ENCODE peak calls at places on chromosome 21, in nine cellular contexts. F, A, Q, R, D, W, C, Z and N are unnamed samples.

GRCh38 chr21:37447288-37447936 is 80.8 kb downstream of the DYRK1A start:
- DNase-seq in W (no peak), C (no peak), D (no peak), Z (no peak), F (no peak), A (no peak), Q (no peak), R (no peak), N (no peak)

GRCh38 chr21:31335957-31336738 is 7.9 kb downstream of the TIAM1 start:
- DNase-seq in A (peak), D (no peak), C (peak), Z (no peak), R (no peak), Q (no peak), W (peak), F (no peak), N (no peak)

GRCh38 chr21:29258626-29259335 is 39.9 kb upstream of the BACH1 start:
- DNase-seq in D (no peak), F (no peak), Z (no peak), W (no peak), Q (no peak), A (peak), C (peak), R (no peak), N (no peak)

GRCh38 chr21:29481641-29482040 is 182.9 kb downstream of the BACH1 start:
- DNase-seq in Z (no peak), D (no peak), C (peak), F (no peak), W (no peak), Q (no peak), A (peak), R (no peak), N (no peak)

GRCh38 chr21:31248598-31248997 is 95.5 kb downstream of the TIAM1 start:
- DNase-seq in W (no peak), R (no peak), Q (no peak), F (no peak), D (no peak), A (no peak), C (peak), Z (no peak), N (no peak)

GRCh38 chr21:45528981-45529784 is 13.1 kb downstream of the SLC19A1 start:
- DNase-seq in R (peak), W (no peak), A (no peak), Q (peak), F (no peak), Z (no peak), C (no peak), D (no peak), N (no peak)

GRCh38 chr21:38039369-38039768 is 123.1 kb upstream of the KCNJ6 start:
- DNase-seq in F (no peak), Q (no peak), R (no peak), W (no peak), Z (no peak), D (no peak), C (no peak), A (no peak), N (no peak)

GRCh38 chr21:14985306-14985705 is 79.5 kb downstream of the NRIP1 start:
- DNase-seq in Q (no peak), F (no peak), C (no peak), Z (no peak), A (no peak), W (no peak), D (no peak), R (no peak), N (no peak)

GRCh38 chr21:32135401-32136363 is 143.2 kb downstream of the MIS18A start:
- DNase-seq in A (no peak), W (no peak), Z (no peak), D (no peak), Q (no peak), F (no peak), R (peak), C (no peak), N (no peak)

GRCh38 chr21:31176725-31177124 is 138.4 kb upstream of the KRTAP19-8 start:
- DNase-seq in R (no peak), C (no peak), W (no peak), F (no peak), A (no peak), Z (no peak), Q (no peak), D (no peak), N (no peak)

GRCh38 chr21:28884481-28884880 is 108.2 kb downstream of the LTN1 start:
- DNase-seq in C (peak), R (no peak), D (peak), Q (no peak), Z (no peak), F (no peak), A (peak), W (no peak), N (no peak)

GRCh38 chr21:45997495-45998275 is 16.1 kb downstream of the COL6A1 start:
- DNase-seq in D (no peak), Z (no peak), R (no peak), C (no peak), Q (no peak), F (no peak), A (no peak), W (no peak), N (no peak)

GRCh38 chr21:45308211-45309068 is 20.7 kb upstream of the POFUT2 start:
- DNase-seq in A (peak), D (no peak), C (peak), W (no peak), F (no peak), Z (no peak), Q (no peak), R (peak), N (no peak)

GRCh38 chr21:38311091-38311490 is 54.3 kb downstream of the KCNJ15 start:
- DNase-seq in A (no peak), W (no peak), F (no peak), Q (no peak), C (no peak), R (no peak), Z (no peak), D (no peak), N (peak)

DNA sequence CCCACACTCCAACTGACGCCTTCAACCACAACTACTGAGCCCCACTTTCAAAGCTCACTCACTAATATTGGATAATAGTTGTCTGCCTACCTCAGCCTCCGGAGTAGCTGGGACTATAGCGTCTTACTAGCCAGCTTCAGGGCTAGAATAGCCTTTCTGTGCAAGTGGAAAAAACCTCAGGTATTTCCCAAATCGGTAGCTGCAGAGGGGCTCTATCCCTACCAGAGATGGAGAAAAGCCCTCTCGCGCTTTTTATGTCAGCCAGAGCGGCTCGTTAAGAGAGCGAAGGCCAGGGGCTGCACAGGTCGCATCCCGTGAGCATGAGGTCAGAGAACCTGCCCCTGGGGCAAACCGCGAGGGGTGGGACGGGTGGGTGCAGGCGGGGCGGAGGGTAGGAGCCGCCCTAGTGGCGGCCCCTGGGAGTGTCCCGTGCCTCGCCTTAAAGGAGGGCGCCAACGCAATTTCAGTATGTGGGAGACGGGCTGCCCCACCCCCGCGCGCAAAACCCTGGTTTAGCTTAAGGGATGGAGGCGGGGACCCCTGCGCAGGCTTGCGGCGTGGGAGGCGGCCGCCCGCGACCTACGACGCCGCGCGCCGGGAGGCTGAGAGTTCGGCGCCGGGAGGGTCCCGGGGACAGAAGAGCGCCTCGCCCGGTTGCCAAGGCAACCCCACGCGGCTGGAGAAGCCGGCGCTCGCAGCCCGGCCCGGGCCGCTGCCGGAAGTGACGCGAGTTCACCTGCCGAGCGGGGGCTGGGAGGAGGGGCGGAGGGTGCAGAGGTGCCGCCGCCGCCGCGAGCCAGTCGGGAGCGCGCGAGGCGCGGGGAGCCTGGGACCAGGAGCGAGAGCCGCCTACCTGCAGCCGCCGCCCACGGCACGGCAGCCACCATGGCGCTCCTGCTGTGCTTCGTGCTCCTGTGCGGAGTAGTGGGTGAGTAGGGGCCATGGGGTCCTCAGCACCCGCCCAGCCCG is at the start of gene CXADR:
- DNase-seq in Z (peak), A (peak), D (peak), C (peak), W (no peak), F (peak), R (peak), Q (peak), N (peak)
- TF ChIP-seq CTCF in Z (peak), A (peak), D (peak), C (peak), W (peak), F (no peak), R (peak), Q (peak), N (peak)

GRCh38 chr21:35024475-35024874 is 24.6 kb downstream of the RUNX1 start:
- DNase-seq in D (no peak), W (no peak), C (no peak), Q (no peak), F (no peak), A (no peak), Z (no peak), R (no peak), N (no peak)

GRCh38 chr21:35026617-35027557 is 22.2 kb downstream of the RUNX1 start:
- DNase-seq in A (peak), C (peak), F (peak), W (peak), Z (peak), D (peak), R (peak), Q (peak), N (no peak)

GRCh38 chr21:35026153-35026499 is 23.0 kb downstream of the RUNX1 start:
- DNase-seq in D (no peak), R (no peak), A (peak), Z (no peak), W (no peak), Q (no peak), F (no peak), C (no peak), N (no peak)

GRCh38 chr21:35024071-35024420 is 25.1 kb downstream of the RUNX1 start:
- DNase-seq in W (no peak), R (no peak), Q (no peak), D (no peak), C (no peak), F (no peak), Z (no peak), A (no peak), N (no peak)

DNA sequence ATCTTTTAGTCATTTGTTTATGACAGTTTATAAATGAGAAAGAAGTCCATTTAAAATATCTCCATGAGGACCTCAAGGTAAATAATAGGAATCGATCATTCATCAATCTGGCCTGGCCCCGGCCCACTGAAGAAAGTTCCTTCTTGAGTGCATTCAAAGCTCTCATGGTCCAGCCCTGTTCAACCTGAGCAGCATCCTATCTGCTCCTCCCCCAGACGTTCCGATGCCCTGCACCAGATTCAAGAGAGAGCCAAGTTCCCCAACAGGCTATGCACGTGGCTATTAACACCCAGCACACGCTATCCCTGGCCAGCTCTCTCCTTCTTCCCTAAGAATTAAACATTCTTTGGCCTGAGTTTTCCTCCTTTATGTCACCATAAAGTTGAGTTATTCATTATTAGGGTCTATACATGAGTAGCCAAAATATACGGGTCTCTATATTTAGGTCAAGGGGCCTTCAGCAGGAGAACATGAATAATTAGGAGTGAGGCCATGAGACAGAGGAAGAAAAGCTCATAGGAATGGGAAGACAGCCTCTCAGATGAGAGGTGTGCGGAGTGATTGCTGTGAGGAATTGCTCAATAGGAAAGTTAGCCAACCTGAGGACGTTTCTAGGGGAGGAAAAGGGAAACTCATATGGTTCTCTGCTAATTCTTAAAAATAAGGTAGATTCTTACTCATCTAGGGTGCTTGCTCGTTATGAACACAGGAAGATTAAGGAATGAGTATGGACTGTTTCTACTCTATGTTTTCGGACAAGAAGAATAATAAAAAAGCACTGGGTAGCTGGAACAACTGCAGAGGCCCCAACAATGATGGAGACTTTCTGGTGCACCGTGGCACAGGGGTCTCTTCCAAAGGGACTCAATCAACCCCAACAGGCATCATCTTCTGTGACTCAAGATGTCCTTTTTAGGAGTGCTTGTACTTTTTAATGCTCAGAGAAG is 23.6 kb downstream of the RUNX1 start:
- DNase-seq in D (no peak), C (no peak), W (no peak), F (no peak), Q (no peak), A (peak), Z (peak), R (no peak), N (no peak)
- H3K27ac ChIP-seq in D (no peak), C (no peak), W (no peak), F (no peak), Q (no peak), A (no peak), Z (peak), R (no peak), N (no peak)

DNA sequence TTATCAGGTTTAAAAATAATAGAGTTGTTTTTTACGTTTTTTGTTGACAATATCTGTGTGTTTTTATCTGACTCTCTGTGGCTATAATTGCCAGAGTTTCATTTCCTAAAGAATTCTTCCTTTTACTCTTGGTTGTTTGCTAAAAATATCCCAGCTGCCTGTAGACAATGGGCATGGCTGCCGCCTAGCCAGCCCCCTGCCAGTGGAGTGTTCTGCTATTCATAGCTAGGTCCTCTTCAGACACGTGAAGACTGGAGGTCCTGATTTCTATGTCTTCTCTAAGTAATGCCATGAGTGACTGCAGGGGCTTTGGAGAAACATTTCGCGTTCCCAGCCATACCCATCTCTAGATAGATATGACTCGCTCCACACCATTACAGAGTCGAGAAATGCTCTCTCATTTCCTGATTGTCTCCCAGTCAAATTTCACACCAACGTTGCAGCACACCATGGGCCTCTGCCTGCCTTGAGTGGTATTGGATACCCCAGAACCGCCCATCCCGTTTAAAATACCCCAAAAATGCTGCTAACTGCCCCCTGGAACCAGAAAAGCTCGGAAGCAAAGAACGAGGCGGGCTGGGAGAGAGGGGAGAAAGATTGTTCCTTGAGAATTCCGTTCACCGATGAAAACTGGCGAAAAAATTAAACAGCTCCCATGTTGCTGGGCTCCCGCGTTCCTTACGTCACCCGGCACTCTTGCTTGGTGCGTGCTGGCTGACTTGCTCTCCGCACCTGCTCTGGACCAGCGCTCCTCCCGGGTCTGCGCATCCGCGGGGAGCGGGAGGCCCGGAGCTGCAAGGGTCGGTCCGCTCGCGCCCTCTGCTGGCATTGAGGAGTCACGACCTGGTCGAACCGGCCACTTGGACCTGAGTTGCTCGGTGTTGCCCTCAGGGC is 99.3 kb upstream of the BACE2 start:
- DNase-seq in R (peak), Z (peak), A (peak), W (peak), C (peak), F (peak), Q (peak), D (peak), N (peak)
- TF ChIP-seq CTCF in R (peak), Z (peak), A (peak), W (peak), C (peak), F (peak), Q (peak), D (peak), N (peak)

GRCh38 chr21:33433425-33434114 is 30.4 kb downstream of the IFNGR2 start:
- DNase-seq in Z (peak), R (no peak), F (no peak), D (no peak), A (no peak), Q (peak), C (no peak), W (no peak), N (no peak)
- H3K27ac ChIP-seq in Z (no peak), R (peak), F (no peak), D (no peak), A (no peak), Q (peak), C (no peak), W (peak), N (no peak)

GRCh38 chr21:41879190-41879998 is at the start of gene PRDM15:
- DNase-seq in D (peak), W (peak), Z (peak), Q (peak), A (peak), F (peak), R (peak), C (peak), N (peak)
- TF ChIP-seq CTCF in D (no peak), W (no peak), Z (no peak), Q (no peak), A (no peak), F (no peak), R (no peak), C (no peak), N (no peak)

GRCh38 chr21:41589131-41589530 is 81.2 kb upstream of the TMPRSS2 start:
- DNase-seq in C (no peak), Q (no peak), A (no peak), F (no peak), Z (no peak), R (no peak), W (no peak), D (peak), N (no peak)
- H3K27ac ChIP-seq in C (no peak), Q (no peak), A (no peak), F (no peak), Z (no peak), R (no peak), W (no peak), D (no peak), N (no peak)

DNA sequence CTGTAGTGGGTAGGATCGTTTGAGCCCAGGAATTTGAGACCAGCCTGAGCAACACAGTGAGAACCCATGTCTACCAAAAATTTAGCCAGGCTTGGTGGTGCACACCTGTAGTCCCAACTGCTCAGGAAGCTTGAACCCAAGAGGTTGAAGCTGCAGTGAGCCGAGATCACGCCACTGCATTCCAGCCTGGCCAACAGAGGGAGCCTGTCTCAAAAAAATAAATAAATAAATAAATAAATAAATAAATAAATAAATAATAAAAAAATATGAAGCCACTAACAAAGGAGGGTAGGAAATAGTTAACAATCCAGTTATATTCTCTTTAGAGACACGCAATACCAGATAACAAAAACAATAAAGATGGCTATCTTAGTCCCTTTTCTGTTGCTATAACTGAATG is 11.9 kb upstream of the CBR3 start:
- DNase-seq in W (no peak), Z (no peak), D (no peak), A (peak), Q (no peak), F (no peak), R (no peak), C (no peak), N (peak)
- TF ChIP-seq CTCF in W (peak), Z (no peak), D (peak), A (peak), Q (peak), F (no peak), R (peak), C (no peak), N (peak)

GRCh38 chr21:39386899-39387298 is 38.0 kb upstream of the HMGN1 start:
- DNase-seq in F (no peak), W (no peak), Z (no peak), D (no peak), A (no peak), C (no peak), Q (no peak), R (no peak), N (no peak)
- H3K27ac ChIP-seq in F (peak), W (peak), Z (peak), D (no peak), A (no peak), C (no peak), Q (no peak), R (peak), N (no peak)